ENCODE peak calls at places on chromosomes 6 and 20, in five cellular contexts. T is stimulated activated CD8-positive, alpha-beta memory T cell treated with anti-CD3 and anti-CD28 coated beads, Interleukin-7, amount 100 ng/mL, for 1 hour; B is PC-9; X is kidney glomerular epithelial cell; A is iris pigment epithelial cell. L is an unnamed sample.

GRCh38 chr20:12047838-12048432 is 130.2 kb downstream of the BTBD3 start:
- DNase-seq in T (no peak), B (no peak), X (peak), A (peak), L (peak)

GRCh38 chr6:45710304-45710821 is 305.3 kb downstream of the CLIC5 start:
- DNase-seq in T (no peak), B (peak), X (no peak), A (peak), L (peak)

GRCh38 chr6:127518212-127518709 is 874 bp downstream of the MTCL3 start:
- DNase-seq in T (no peak), B (no peak), X (peak), A (no peak), L (no peak)

GRCh38 chr6:28980137-28980796 is 24.8 kb downstream of the ZNF311 start:
- DNase-seq in T (no peak), B (no peak), X (no peak), A (no peak), L (no peak)

GRCh38 chr6:44966449-44967091 is 361.6 kb upstream of the RUNX2 start:
- DNase-seq in T (no peak), B (peak), X (peak), A (peak), L (peak)

GRCh38 chr6:116335612-116336011 is 35.1 kb upstream of the DSE start:
- DNase-seq in T (no peak), B (no peak), X (no peak), A (no peak), L (no peak)

GRCh38 chr6:7050911-7051779 is 56.6 kb upstream of the RREB1 start:
- DNase-seq in T (no peak), B (peak), X (peak), A (peak), L (peak)

GRCh38 chr6:13261464-13261994 is 66.8 kb downstream of the TBC1D7 start:
- DNase-seq in T (no peak), B (no peak), X (no peak), A (no peak), L (no peak)

GRCh38 chr6:167047554-167047953 is 48.4 kb downstream of the CEP43 start:
- DNase-seq in T (no peak), B (no peak), X (no peak), A (no peak), L (no peak)

L was measured in ELR.